ENCODE peak calls at places on chromosomes 13 and 19, in eight cellular contexts. I is MM.1S; R is type B pancreatic cell; F is stimulated activated naive CD8-positive, alpha-beta T cell treated with anti-CD3 and anti-CD28 coated beads, Interleukin-15, Interleukin-2, amounts not matched to agents 100 U/mL and 50 U/mL, for 24 hours; O is CD4-positive, alpha-beta T cell; H is left ventricle myocardium inferior; V is osteoblast; Y is GOT3. T is an unnamed sample.

GRCh38 chr13:23325191-23325590 is 108.3 kb downstream of the SACS start:
- DNase-seq in I (no peak), R (no peak), F (no peak), O (no peak), H (no peak), V (no peak), Y (no peak), T (peak)

GRCh38 chr13:98541211-98541610 is 35.7 kb downstream of the STK24 start:
- DNase-seq in I (no peak), R (no peak), F (no peak), O (no peak), H (no peak), V (no peak), Y (no peak), T (no peak)

GRCh38 chr13:113403255-113404104 is 39.5 kb upstream of the GRTP1 start:
- DNase-seq in I (no peak), R (peak), F (no peak), O (no peak), H (no peak), V (peak), Y (no peak), T (no peak)

GRCh38 chr19:31338069-31338767 is 11.0 kb downstream of the TSHZ3 start:
- DNase-seq in I (no peak), R (no peak), F (no peak), O (peak), H (peak), V (no peak), Y (no peak), T (no peak)

GRCh38 chr13:110811008-110811720 is 97.7 kb downstream of the ING1 start:
- DNase-seq in I (no peak), R (no peak), F (no peak), O (no peak), H (no peak), V (no peak), Y (no peak), T (no peak)

GRCh38 chr19:13597625-13598024 is 91.3 kb upstream of the CACNA1A start:
- DNase-seq in I (peak), R (no peak), F (peak), O (peak), H (no peak), V (peak), Y (no peak), T (peak)

GRCh38 chr13:109427695-109428094 is 358.7 kb downstream of the IRS2 start:
- DNase-seq in I (no peak), R (no peak), F (no peak), O (no peak), H (no peak), V (no peak), Y (no peak), T (no peak)

GRCh38 chr19:4197625-4198466 is 15.4 kb downstream of the ANKRD24 start:
- DNase-seq in I (no peak), R (no peak), F (no peak), O (no peak), H (no peak), V (peak), Y (no peak), T (peak)

GRCh38 chr19:38580080-38580479 is 37.7 kb downstream of the MAP4K1 start:
- DNase-seq in I (no peak), R (no peak), F (no peak), O (no peak), H (no peak), V (no peak), Y (no peak), T (no peak)

GRCh38 chr19:719081-719512 is 10.4 kb downstream of the PALM start:
- DNase-seq in I (no peak), R (no peak), F (no peak), O (no peak), H (peak), V (peak), Y (no peak), T (peak)

GRCh38 chr13:96899946-96900345 is 94.3 kb downstream of the OXGR1 start:
- DNase-seq in I (no peak), R (no peak), F (no peak), O (no peak), H (no peak), V (no peak), Y (no peak), T (no peak)

GRCh38 chr13:37488682-37489081 is 109.9 kb downstream of the POSTN start:
- DNase-seq in I (no peak), R (no peak), F (no peak), O (no peak), H (no peak), V (no peak), Y (no peak), T (no peak)

GRCh38 chr19:18379803-18380747 is 5.9 kb upstream of the GDF15 start:
- DNase-seq in I (no peak), R (no peak), F (no peak), O (no peak), H (peak), V (peak), Y (no peak), T (no peak)

GRCh38 chr13:40064723-40065122 is 409.3 kb downstream of the COG6 start:
- DNase-seq in I (no peak), R (no peak), F (no peak), O (no peak), H (no peak), V (peak), Y (no peak), T (no peak)

GRCh38 chr13:82356667-82357066 is 1525.6 kb downstream of the SLITRK1 start:
- DNase-seq in I (no peak), R (no peak), F (no peak), O (no peak), H (no peak), V (peak), Y (no peak), T (no peak)

GRCh38 chr13:97196340-97196739 is 25.8 kb upstream of the MBNL2 start:
- DNase-seq in I (no peak), R (no peak), F (no peak), O (no peak), H (no peak), V (no peak), Y (no peak), T (no peak)

GRCh38 chr19:19628499-19629134 is 597 bp upstream of the LPAR2 start:
- DNase-seq in I (no peak), R (peak), F (peak), O (peak), H (no peak), V (peak), Y (no peak), T (peak)

GRCh38 chr19:49761625-49762311 is 1.3 kb downstream of the TSKS start:
- DNase-seq in I (no peak), R (no peak), F (no peak), O (no peak), H (peak), V (no peak), Y (no peak), T (no peak)

GRCh38 chr19:43132696-43133095 is 50.2 kb upstream of the PSG2 start:
- DNase-seq in I (no peak), R (no peak), F (no peak), O (no peak), H (no peak), V (no peak), Y (no peak), T (no peak)

GRCh38 chr19:33484226-33484774 is 37.3 kb downstream of the PEPD start:
- DNase-seq in I (no peak), R (no peak), F (no peak), O (no peak), H (no peak), V (peak), Y (no peak), T (no peak)

GRCh38 chr13:94886191-94886590 is 173.8 kb upstream of the SOX21 start:
- DNase-seq in I (no peak), R (no peak), F (no peak), O (no peak), H (no peak), V (peak), Y (no peak), T (no peak)

GRCh38 chr19:6278740-6279619 is 795 bp downstream of the MLLT1 start:
- DNase-seq in I (peak), R (no peak), F (no peak), O (no peak), H (no peak), V (peak), Y (no peak), T (peak)

GRCh38 chr13:111385182-111385857 is 64.9 kb downstream of the TEX29 start:
- DNase-seq in I (no peak), R (peak), F (no peak), O (no peak), H (no peak), V (no peak), Y (no peak), T (no peak)

GRCh38 chr13:112932971-112933370 is 36.0 kb upstream of the MCF2L start:
- DNase-seq in I (no peak), R (no peak), F (no peak), O (no peak), H (no peak), V (no peak), Y (no peak), T (no peak)